ENCODE peak calls at places on chromosomes 12 and 14, in eight cellular contexts. V is neural progenitor cell, I is heart left ventricle, U is A549, B is RWPE2, O is WTC11, A is A673, Z is progenitor cell of endocrine pancreas. E is an unnamed sample.

GRCh38 chr12:11822071-11822818 is 172.8 kb downstream of the ETV6 start:
- DNase-seq in Z (no peak), O (no peak), A (peak), B (no peak), V (peak), U (no peak), I (no peak), E (no peak)

GRCh38 chr12:71665109-71665476 is 992 bp downstream of the THAP2 start:
- DNase-seq in B (no peak), Z (no peak), I (no peak), U (no peak), A (no peak), O (no peak), V (no peak), E (no peak)

GRCh38 chr12:101792046-101792931 is 38.5 kb downstream of the GNPTAB start:
- DNase-seq in B (no peak), Z (no peak), V (no peak), A (no peak), O (no peak), U (no peak), I (no peak), E (peak)

GRCh38 chr14:104892517-104893434 is 27.7 kb downstream of the CEP170B start:
- DNase-seq in B (peak), Z (peak), U (no peak), V (no peak), A (no peak), O (peak), I (peak), E (no peak)

GRCh38 chr12:130421896-130422295 is 84.2 kb downstream of the PIWIL1 start:
- DNase-seq in Z (no peak), O (no peak), A (no peak), V (no peak), U (no peak), I (no peak), B (no peak), E (no peak)

GRCh38 chr12:127051139-127051538 is 1215.8 kb upstream of the TMEM132C start:
- DNase-seq in B (no peak), U (no peak), V (no peak), A (no peak), I (no peak), Z (no peak), O (no peak), E (no peak)

GRCh38 chr14:69522026-69522425 is 37.5 kb downstream of the PLEKHD1 start:
- DNase-seq in A (no peak), V (no peak), O (no peak), U (no peak), I (no peak), Z (no peak), B (peak), E (no peak)

GRCh38 chr12:31951008-31951407 is 8.2 kb upstream of the RESF1 start:
- DNase-seq in V (no peak), O (no peak), U (no peak), B (no peak), I (no peak), Z (no peak), A (no peak), E (no peak)

GRCh38 chr14:34733245-34733644 is 18.9 kb upstream of the CFL2 start:
- DNase-seq in A (no peak), Z (no peak), V (no peak), U (no peak), I (no peak), B (no peak), O (no peak), E (no peak)

GRCh38 chr12:15151141-15152091 is 69.8 kb downstream of the RERG start:
- DNase-seq in O (no peak), A (peak), I (no peak), V (peak), Z (no peak), U (no peak), B (no peak), E (peak)

GRCh38 chr14:106343636-106344035 is 817.3 kb downstream of the TMEM121 start:
- DNase-seq in Z (no peak), O (no peak), U (no peak), A (no peak), V (no peak), B (no peak), I (no peak), E (no peak)

GRCh38 chr14:52919971-52920370 is 30.9 kb downstream of the FERMT2 start:
- DNase-seq in O (no peak), U (no peak), I (no peak), Z (no peak), A (no peak), V (no peak), B (no peak), E (peak)

GRCh38 chr12:95836185-95836609 is 22.6 kb upstream of the SNRPF start:
- DNase-seq in V (no peak), I (no peak), Z (no peak), B (no peak), A (peak), U (peak), O (no peak), E (no peak)

GRCh38 chr14:68792022-68792829 is 641 bp downstream of the ZFP36L1 start:
- DNase-seq in B (peak), A (peak), V (peak), U (no peak), I (peak), O (no peak), Z (no peak), E (no peak)

GRCh38 chr12:78970041-78970440 is 105.5 kb downstream of the SYT1 start:
- DNase-seq in Z (no peak), V (no peak), U (no peak), O (no peak), I (no peak), A (no peak), B (no peak), E (no peak)

GRCh38 chr14:100962494-100962893 is 59.0 kb upstream of the RTL1 start:
- DNase-seq in U (no peak), A (no peak), O (no peak), B (no peak), I (no peak), V (no peak), Z (no peak), E (no peak)

GRCh38 chr14:62269204-62269603 is 507.0 kb downstream of the SNAPC1 start:
- DNase-seq in I (no peak), B (no peak), V (no peak), Z (no peak), A (no peak), O (no peak), U (no peak), E (no peak)

GRCh38 chr14:88470542-88471440 is 84.0 kb downstream of the PTPN21 start:
- DNase-seq in V (no peak), A (no peak), Z (no peak), U (no peak), O (no peak), B (no peak), I (no peak), E (no peak)

GRCh38 chr12:109597414-109597794 is 23.8 kb downstream of the MVK start:
- DNase-seq in I (no peak), U (no peak), Z (no peak), O (no peak), A (no peak), B (no peak), V (no peak), E (no peak)

GRCh38 chr12:120215357-120215735 is 14.4 kb upstream of the RPLP0 start:
- DNase-seq in A (no peak), V (no peak), I (no peak), O (no peak), B (peak), U (no peak), Z (no peak), E (no peak)

GRCh38 chr14:104227806-104228205 is 89.4 kb downstream of the KIF26A start:
- DNase-seq in I (no peak), V (no peak), O (peak), Z (no peak), B (no peak), U (no peak), A (no peak), E (no peak)

GRCh38 chr12:122130150-122130549 is 43.9 kb downstream of the IL31 start:
- DNase-seq in Z (no peak), O (no peak), B (no peak), U (no peak), A (no peak), V (no peak), I (no peak), E (no peak)

GRCh38 chr12:31742891-31743290 is 14.1 kb upstream of the AMN1 start:
- DNase-seq in U (no peak), V (no peak), O (no peak), Z (no peak), I (no peak), A (no peak), B (no peak), E (no peak)

GRCh38 chr14:88853129-88853528 is 28.7 kb downstream of the TTC8 start:
- DNase-seq in Z (no peak), U (no peak), B (no peak), V (no peak), A (no peak), I (no peak), O (no peak), E (no peak)

GRCh38 chr14:50452979-50453705 is 56.5 kb upstream of the CDKL1 start:
- DNase-seq in Z (no peak), I (no peak), A (no peak), O (no peak), B (no peak), V (no peak), U (no peak), E (no peak)

GRCh38 chr12:68771223-68771925 is 25.4 kb downstream of the SLC35E3 start:
- DNase-seq in V (no peak), B (no peak), A (no peak), U (no peak), I (no peak), Z (no peak), O (no peak), E (no peak)

GRCh38 chr12:66603981-66604380 is 74.9 kb downstream of the GRIP1 start:
- DNase-seq in I (no peak), V (no peak), O (no peak), Z (no peak), U (no peak), B (no peak), A (no peak), E (no peak)

GRCh38 chr14:95889236-95889979 is 12.8 kb downstream of the TUNAR start:
- DNase-seq in A (no peak), U (no peak), V (no peak), I (no peak), Z (no peak), B (no peak), O (no peak), E (no peak)

GRCh38 chr14:103057372-103058208 is at the start of gene CDC42BPB:
- DNase-seq in A (peak), V (peak), U (peak), I (peak), B (peak), O (peak), Z (peak), E (peak)

GRCh38 chr12:54044425-54045093 is 9.1 kb upstream of the HOXC4 start:
- DNase-seq in B (no peak), I (no peak), A (no peak), V (no peak), O (no peak), U (no peak), Z (no peak), E (no peak)

GRCh38 chr12:75735853-75736252 is 224.4 kb upstream of the KRR1 start:
- DNase-seq in Z (no peak), I (no peak), V (no peak), B (no peak), O (no peak), U (no peak), A (no peak), E (no peak)
- TF ChIP-seq CTCF in Z (no peak), I (no peak), V (no peak), B (no peak), O (no peak), U (no peak), A (no peak), E (no peak)

GRCh38 chr12:18861287-18861858 is 123.5 kb downstream of the CAPZA3 start:
- DNase-seq in B (no peak), V (no peak), Z (no peak), I (no peak), A (peak), O (no peak), U (no peak), E (peak)
- TF ChIP-seq CTCF in B (peak), V (peak), Z (peak), I (peak), A (peak), O (no peak), U (peak), E (peak)

DNA sequence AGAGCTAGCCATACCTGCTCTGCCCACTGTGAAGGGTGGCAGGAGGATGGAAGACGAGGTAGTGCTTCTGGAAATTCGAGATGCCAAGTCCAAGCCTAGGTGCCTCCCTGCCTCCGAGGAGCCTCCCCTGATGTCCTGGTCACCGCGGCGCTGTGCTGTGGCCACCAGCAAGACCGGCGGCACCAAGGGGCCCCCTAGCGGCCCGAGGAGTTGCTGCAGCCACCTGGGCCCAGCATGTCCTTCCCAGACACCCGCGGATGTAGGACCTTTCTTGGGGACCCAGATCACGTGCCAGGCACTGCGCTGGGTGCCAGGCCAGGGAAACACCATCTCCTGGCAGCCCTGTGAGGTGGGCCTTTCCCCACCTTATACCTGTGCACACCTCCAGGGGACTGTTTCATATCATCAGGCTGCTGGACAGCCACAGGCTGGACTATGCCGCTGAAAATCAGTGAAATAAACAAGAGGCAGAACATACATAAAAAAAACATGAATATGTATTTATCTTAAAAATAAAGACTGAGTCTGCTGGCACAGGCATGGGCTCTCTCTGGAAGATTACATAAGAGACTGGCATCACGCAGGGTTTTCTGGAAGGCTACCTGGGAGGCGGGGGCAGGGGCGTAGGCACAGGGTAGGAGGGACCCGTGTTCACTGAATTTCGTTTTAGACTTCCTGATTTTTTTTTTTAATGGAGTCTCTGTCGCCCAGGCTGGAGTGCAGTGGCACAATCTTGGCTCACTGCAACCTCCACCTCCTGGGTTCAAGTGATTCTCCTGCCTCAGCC is 15.9 kb upstream of the HHIPL1 start:
- DNase-seq in Z (peak), I (peak), A (peak), O (peak), V (peak), U (peak), B (peak), E (peak)
- TF ChIP-seq CTCF in Z (peak), I (peak), A (peak), O (peak), V (peak), U (peak), B (peak), E (peak)

GRCh38 chr14:46325157-46325556 is 326.4 kb downstream of the RPL10L start:
- DNase-seq in O (no peak), A (no peak), I (no peak), U (no peak), B (no peak), V (no peak), Z (no peak), E (no peak)
- TF ChIP-seq CTCF in O (no peak), A (no peak), I (no peak), U (no peak), B (no peak), V (no peak), Z (no peak), E (no peak)

DNA sequence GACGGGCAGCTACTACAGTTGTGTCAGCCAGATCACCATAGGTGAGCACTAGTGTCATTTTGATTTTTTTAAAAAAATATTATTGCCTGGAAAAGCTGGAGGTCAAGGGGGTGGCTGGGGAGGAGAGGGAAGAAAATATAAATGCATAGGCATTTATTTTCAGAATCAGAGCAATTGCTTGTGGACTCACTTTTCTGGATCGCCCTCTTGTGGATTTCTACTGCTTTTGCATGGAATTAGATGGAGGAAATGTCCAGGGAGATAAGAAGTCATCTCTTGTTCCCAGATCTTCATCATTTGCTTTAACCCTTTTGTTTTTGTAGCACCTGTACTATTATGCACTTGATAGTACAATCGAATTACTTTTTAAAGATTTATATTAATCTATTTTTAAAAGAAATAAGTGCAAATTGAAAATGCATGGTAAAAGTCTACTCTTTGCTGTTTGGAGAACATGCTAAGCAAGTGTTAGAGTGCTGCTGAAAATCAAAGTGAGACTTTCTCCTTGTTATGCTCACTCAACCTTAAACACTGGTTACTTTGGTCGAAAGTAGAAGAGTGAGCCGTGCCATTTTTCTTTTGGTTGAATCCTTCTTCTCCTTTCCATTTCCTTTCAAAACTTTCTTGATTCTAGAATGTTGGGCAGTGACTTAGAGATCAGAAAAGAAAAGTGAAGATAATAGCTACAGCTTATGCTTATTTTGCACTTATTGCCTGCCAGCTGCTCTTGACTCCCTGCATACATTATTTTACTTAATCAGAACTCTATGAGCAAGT is 60.6 kb upstream of the ANO4 start:
- DNase-seq in U (peak), V (peak), O (no peak), A (peak), Z (no peak), B (no peak), I (no peak), E (peak)
- TF ChIP-seq CTCF in U (peak), V (peak), O (no peak), A (peak), Z (peak), B (peak), I (peak), E (peak)

GRCh38 chr12:57852620-57853509 is 6.3 kb upstream of the CTDSP2 start:
- DNase-seq in B (no peak), A (no peak), V (peak), U (no peak), O (peak), I (peak), Z (peak), E (no peak)
- TF ChIP-seq CTCF in B (no peak), A (no peak), V (peak), U (no peak), O (no peak), I (peak), Z (peak), E (no peak)

DNA sequence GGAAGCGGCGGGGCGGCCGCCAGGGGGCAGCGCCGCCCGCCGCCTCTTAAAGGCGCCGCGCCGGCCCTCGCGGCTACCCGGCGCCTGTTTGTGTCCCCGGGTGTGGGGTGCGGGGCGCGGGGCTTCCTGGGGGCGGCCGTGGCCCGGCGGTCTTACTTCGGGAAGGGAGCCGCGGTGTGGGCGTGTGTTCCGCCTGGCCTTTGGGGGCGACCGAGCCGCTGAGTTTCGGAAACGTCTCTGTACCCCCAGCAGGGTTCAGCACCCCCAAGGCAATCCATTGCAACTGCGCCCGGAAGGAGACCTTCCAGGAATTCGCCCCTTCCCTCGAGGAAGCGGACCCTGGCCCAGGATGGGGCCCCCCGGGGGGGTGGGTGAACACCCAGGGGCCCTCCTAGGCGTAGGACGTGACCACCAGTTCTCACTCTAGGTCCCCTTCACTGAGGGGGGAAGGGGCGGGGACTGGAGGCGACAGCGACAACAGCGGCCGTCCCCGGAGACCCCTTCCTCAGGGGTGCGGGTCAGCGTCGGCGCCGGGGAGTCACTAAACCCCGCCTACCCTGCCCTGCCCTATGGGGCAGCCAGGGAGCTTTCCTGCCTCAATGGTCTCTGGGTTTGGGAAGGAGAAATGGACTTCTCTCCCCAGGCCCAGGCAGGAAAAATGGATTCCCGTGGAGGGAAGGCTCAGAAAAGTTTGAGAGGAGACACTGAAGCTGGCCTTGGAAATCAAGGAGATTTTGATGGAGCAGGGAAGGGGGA is at the start of gene ITPK1:
- DNase-seq in O (peak), U (peak), Z (peak), V (peak), A (peak), B (no peak), I (peak), E (peak)
- TF ChIP-seq CTCF in O (peak), U (peak), Z (peak), V (peak), A (no peak), B (peak), I (peak), E (no peak)